ENCODE peak calls at places on chromosome 20, in ten cellular contexts. One of them, this sample, is unnamed.

GRCh38 chr20:25046181-25046641 is 11.7 kb downstream of the ACSS1 start:
- DNase-seq in foreskin fibroblast: no peak
- DNase-seq in HCT116: no peak
- DNase-seq in transverse colon: peak
- DNase-seq in lower leg skin: no peak
- DNase-seq in Calu3: no peak
- DNase-seq in progenitor cell of endocrine pancreas: no peak
- DNase-seq in HFF-Myc: no peak
- DNase-seq in sigmoid colon: peak
- DNase-seq in heart left ventricle: peak
- DNase-seq in this sample: no peak

GRCh38 chr20:38172344-38172743 is 7.3 kb upstream of the TGM2 start:
- DNase-seq in foreskin fibroblast: no peak
- DNase-seq in HCT116: no peak
- DNase-seq in transverse colon: no peak
- DNase-seq in lower leg skin: no peak
- DNase-seq in Calu3: no peak
- DNase-seq in progenitor cell of endocrine pancreas: no peak
- DNase-seq in HFF-Myc: no peak
- DNase-seq in sigmoid colon: peak
- DNase-seq in heart left ventricle: no peak
- DNase-seq in this sample: no peak

GRCh38 chr20:63101781-63102719 is 95.3 kb upstream of the BHLHE23 start:
- DNase-seq in foreskin fibroblast: peak
- DNase-seq in HCT116: no peak
- DNase-seq in transverse colon: peak
- DNase-seq in lower leg skin: no peak
- DNase-seq in Calu3: no peak
- DNase-seq in progenitor cell of endocrine pancreas: no peak
- DNase-seq in HFF-Myc: no peak
- DNase-seq in sigmoid colon: peak
- DNase-seq in heart left ventricle: peak
- DNase-seq in this sample: no peak

GRCh38 chr20:3209946-3210317 is 634 bp downstream of the ITPA start:
- DNase-seq in foreskin fibroblast: no peak
- DNase-seq in HCT116: no peak
- DNase-seq in transverse colon: no peak
- DNase-seq in lower leg skin: no peak
- DNase-seq in Calu3: no peak
- DNase-seq in progenitor cell of endocrine pancreas: no peak
- DNase-seq in HFF-Myc: no peak
- DNase-seq in sigmoid colon: no peak
- DNase-seq in heart left ventricle: no peak
- DNase-seq in this sample: no peak

GRCh38 chr20:23186808-23187207 is 100.7 kb upstream of the CD93 start:
- DNase-seq in foreskin fibroblast: no peak
- DNase-seq in HCT116: no peak
- DNase-seq in transverse colon: no peak
- DNase-seq in lower leg skin: no peak
- DNase-seq in Calu3: no peak
- DNase-seq in progenitor cell of endocrine pancreas: no peak
- DNase-seq in HFF-Myc: no peak
- DNase-seq in sigmoid colon: no peak
- DNase-seq in heart left ventricle: no peak
- DNase-seq in this sample: no peak

GRCh38 chr20:39983655-39984054 is 705.4 kb downstream of the MAFB start:
- DNase-seq in foreskin fibroblast: no peak
- DNase-seq in HCT116: no peak
- DNase-seq in transverse colon: no peak
- DNase-seq in lower leg skin: no peak
- DNase-seq in Calu3: no peak
- DNase-seq in progenitor cell of endocrine pancreas: no peak
- DNase-seq in HFF-Myc: no peak
- DNase-seq in sigmoid colon: no peak
- DNase-seq in heart left ventricle: no peak
- DNase-seq in this sample: no peak

GRCh38 chr20:23366384-23366783 is 4.4 kb downstream of the GZF1 start:
- DNase-seq in foreskin fibroblast: no peak
- DNase-seq in HCT116: no peak
- DNase-seq in transverse colon: no peak
- DNase-seq in lower leg skin: no peak
- DNase-seq in Calu3: no peak
- DNase-seq in progenitor cell of endocrine pancreas: no peak
- DNase-seq in HFF-Myc: no peak
- DNase-seq in sigmoid colon: no peak
- DNase-seq in heart left ventricle: no peak
- DNase-seq in this sample: no peak

GRCh38 chr20:60138263-60139127 is 180.3 kb downstream of the CDH26 start:
- DNase-seq in foreskin fibroblast: no peak
- DNase-seq in HCT116: no peak
- DNase-seq in transverse colon: peak
- DNase-seq in lower leg skin: no peak
- DNase-seq in Calu3: peak
- DNase-seq in progenitor cell of endocrine pancreas: no peak
- DNase-seq in HFF-Myc: no peak
- DNase-seq in sigmoid colon: no peak
- DNase-seq in heart left ventricle: no peak
- DNase-seq in this sample: no peak

GRCh38 chr20:408843-409696 is 971 bp downstream of the RBCK1 start:
- DNase-seq in foreskin fibroblast: no peak
- DNase-seq in HCT116: no peak
- DNase-seq in transverse colon: no peak
- DNase-seq in lower leg skin: no peak
- DNase-seq in Calu3: no peak
- DNase-seq in progenitor cell of endocrine pancreas: no peak
- DNase-seq in HFF-Myc: no peak
- DNase-seq in sigmoid colon: no peak
- DNase-seq in heart left ventricle: no peak
- DNase-seq in this sample: no peak

GRCh38 chr20:3539708-3540107 is 68.9 kb downstream of the ATRN start:
- DNase-seq in foreskin fibroblast: no peak
- DNase-seq in HCT116: no peak
- DNase-seq in transverse colon: no peak
- DNase-seq in lower leg skin: no peak
- DNase-seq in Calu3: no peak
- DNase-seq in progenitor cell of endocrine pancreas: no peak
- DNase-seq in HFF-Myc: no peak
- DNase-seq in sigmoid colon: no peak
- DNase-seq in heart left ventricle: no peak
- DNase-seq in this sample: no peak

GRCh38 chr20:6766433-6766832 is 1.1 kb upstream of the BMP2 start:
- DNase-seq in foreskin fibroblast: no peak
- DNase-seq in HCT116: no peak
- DNase-seq in transverse colon: peak
- DNase-seq in lower leg skin: no peak
- DNase-seq in Calu3: no peak
- DNase-seq in progenitor cell of endocrine pancreas: no peak
- DNase-seq in HFF-Myc: no peak
- DNase-seq in sigmoid colon: no peak
- DNase-seq in heart left ventricle: no peak
- DNase-seq in this sample: no peak

GRCh38 chr20:30910937-30911725 is 346.3 kb upstream of the DEFB115 start:
- DNase-seq in foreskin fibroblast: no peak
- DNase-seq in HCT116: no peak
- DNase-seq in transverse colon: no peak
- DNase-seq in lower leg skin: no peak
- DNase-seq in Calu3: no peak
- DNase-seq in progenitor cell of endocrine pancreas: no peak
- DNase-seq in HFF-Myc: no peak
- DNase-seq in sigmoid colon: no peak
- DNase-seq in heart left ventricle: no peak
- DNase-seq in this sample: no peak

GRCh38 chr20:30912006-30912660 is 345.3 kb upstream of the DEFB115 start:
- DNase-seq in foreskin fibroblast: no peak
- DNase-seq in HCT116: no peak
- DNase-seq in transverse colon: no peak
- DNase-seq in lower leg skin: no peak
- DNase-seq in Calu3: no peak
- DNase-seq in progenitor cell of endocrine pancreas: no peak
- DNase-seq in HFF-Myc: no peak
- DNase-seq in sigmoid colon: no peak
- DNase-seq in heart left ventricle: no peak
- DNase-seq in this sample: no peak
- TF ChIP-seq CTCF in foreskin fibroblast: no peak
- TF ChIP-seq CTCF in HCT116: no peak
- TF ChIP-seq CTCF in transverse colon: no peak
- TF ChIP-seq CTCF in lower leg skin: no peak
- TF ChIP-seq CTCF in Calu3: no peak
- TF ChIP-seq CTCF in progenitor cell of endocrine pancreas: peak
- TF ChIP-seq CTCF in HFF-Myc: no peak
- TF ChIP-seq CTCF in sigmoid colon: no peak
- TF ChIP-seq CTCF in heart left ventricle: peak
- TF ChIP-seq CTCF in this sample: peak

DNA sequence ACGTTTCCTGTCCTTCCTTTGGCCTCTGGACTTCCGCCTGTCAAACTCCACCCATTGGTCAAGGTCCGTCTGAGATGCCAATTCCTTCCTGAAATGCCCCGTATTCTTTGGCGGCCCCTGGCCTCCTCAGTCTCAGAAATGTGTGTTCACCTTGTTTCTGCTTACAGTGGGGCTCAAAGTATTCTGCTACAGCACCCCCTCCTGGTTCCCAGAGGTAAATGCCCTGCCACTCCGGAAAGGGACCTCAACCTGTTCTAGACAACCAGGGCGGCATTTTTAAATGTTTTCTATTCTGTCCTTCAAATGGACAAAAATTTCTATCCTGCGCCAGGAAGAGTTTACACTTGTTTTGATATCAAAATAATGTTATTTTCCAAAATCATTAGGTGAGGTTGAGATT is 12.1 kb upstream of the PAX1 start:
- DNase-seq in foreskin fibroblast: no peak
- DNase-seq in HCT116: no peak
- DNase-seq in transverse colon: no peak
- DNase-seq in lower leg skin: no peak
- DNase-seq in Calu3: no peak
- DNase-seq in progenitor cell of endocrine pancreas: no peak
- DNase-seq in HFF-Myc: no peak
- DNase-seq in sigmoid colon: no peak
- DNase-seq in heart left ventricle: no peak
- DNase-seq in this sample: no peak
- TF ChIP-seq CTCF in foreskin fibroblast: no peak
- TF ChIP-seq CTCF in HCT116: peak
- TF ChIP-seq CTCF in transverse colon: no peak
- TF ChIP-seq CTCF in lower leg skin: no peak
- TF ChIP-seq CTCF in Calu3: no peak
- TF ChIP-seq CTCF in progenitor cell of endocrine pancreas: peak
- TF ChIP-seq CTCF in HFF-Myc: peak
- TF ChIP-seq CTCF in sigmoid colon: no peak
- TF ChIP-seq CTCF in heart left ventricle: peak
- TF ChIP-seq CTCF in this sample: peak

DNA sequence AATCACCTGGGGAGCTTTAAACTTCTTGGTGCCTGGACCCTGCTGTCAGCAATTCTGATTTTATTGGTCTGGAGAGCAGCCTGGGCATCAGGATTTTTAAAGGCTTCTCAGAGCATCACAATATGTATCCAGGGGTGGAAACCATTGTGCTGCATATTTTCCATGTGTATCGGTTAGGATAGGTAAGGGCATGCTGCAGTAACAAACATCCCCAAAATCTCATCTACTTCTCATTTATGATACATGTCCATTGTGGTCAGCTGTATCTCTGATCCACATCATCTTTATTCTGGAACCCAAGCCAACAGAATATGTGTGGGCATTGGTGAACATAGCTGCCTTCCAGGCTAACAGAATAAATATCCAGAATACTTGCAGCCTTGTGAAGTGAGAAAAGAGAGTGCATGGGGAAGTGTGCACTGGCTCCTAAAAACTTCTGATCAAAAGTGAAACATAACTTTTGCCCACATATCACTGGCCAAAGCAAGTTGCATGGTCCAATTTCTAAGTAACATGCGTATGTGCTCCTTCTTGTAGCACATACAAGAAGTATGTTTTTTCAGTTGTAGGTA is 215.1 kb downstream of the ZMYND8 start:
- DNase-seq in foreskin fibroblast: no peak
- DNase-seq in HCT116: no peak
- DNase-seq in transverse colon: no peak
- DNase-seq in lower leg skin: no peak
- DNase-seq in Calu3: no peak
- DNase-seq in progenitor cell of endocrine pancreas: no peak
- DNase-seq in HFF-Myc: no peak
- DNase-seq in sigmoid colon: no peak
- DNase-seq in heart left ventricle: no peak
- DNase-seq in this sample: no peak
- TF ChIP-seq CTCF in foreskin fibroblast: no peak
- TF ChIP-seq CTCF in HCT116: no peak
- TF ChIP-seq CTCF in transverse colon: no peak
- TF ChIP-seq CTCF in lower leg skin: no peak
- TF ChIP-seq CTCF in Calu3: no peak
- TF ChIP-seq CTCF in progenitor cell of endocrine pancreas: no peak
- TF ChIP-seq CTCF in HFF-Myc: no peak
- TF ChIP-seq CTCF in sigmoid colon: no peak
- TF ChIP-seq CTCF in heart left ventricle: no peak
- TF ChIP-seq CTCF in this sample: no peak

GRCh38 chr20:49543071-49543857 is 24.7 kb downstream of the PTGIS start:
- DNase-seq in foreskin fibroblast: no peak
- DNase-seq in HCT116: no peak
- DNase-seq in transverse colon: no peak
- DNase-seq in lower leg skin: no peak
- DNase-seq in Calu3: no peak
- DNase-seq in progenitor cell of endocrine pancreas: no peak
- DNase-seq in HFF-Myc: no peak
- DNase-seq in sigmoid colon: peak
- DNase-seq in heart left ventricle: no peak
- DNase-seq in this sample: no peak

GRCh38 chr20:49543858-49544437 is 24.0 kb downstream of the PTGIS start:
- DNase-seq in foreskin fibroblast: no peak
- DNase-seq in HCT116: no peak
- DNase-seq in transverse colon: no peak
- DNase-seq in lower leg skin: no peak
- DNase-seq in Calu3: no peak
- DNase-seq in progenitor cell of endocrine pancreas: no peak
- DNase-seq in HFF-Myc: no peak
- DNase-seq in sigmoid colon: peak
- DNase-seq in heart left ventricle: no peak
- DNase-seq in this sample: no peak

GRCh38 chr20:49544535-49544934 is 23.4 kb downstream of the PTGIS start:
- DNase-seq in foreskin fibroblast: no peak
- DNase-seq in HCT116: no peak
- DNase-seq in transverse colon: no peak
- DNase-seq in lower leg skin: no peak
- DNase-seq in Calu3: no peak
- DNase-seq in progenitor cell of endocrine pancreas: no peak
- DNase-seq in HFF-Myc: no peak
- DNase-seq in sigmoid colon: no peak
- DNase-seq in heart left ventricle: no peak
- DNase-seq in this sample: no peak

GRCh38 chr20:49548371-49548947 is 19.5 kb downstream of the PTGIS start:
- DNase-seq in foreskin fibroblast: no peak
- DNase-seq in HCT116: no peak
- DNase-seq in transverse colon: no peak
- DNase-seq in lower leg skin: no peak
- DNase-seq in Calu3: no peak
- DNase-seq in progenitor cell of endocrine pancreas: no peak
- DNase-seq in HFF-Myc: no peak
- DNase-seq in sigmoid colon: no peak
- DNase-seq in heart left ventricle: no peak
- DNase-seq in this sample: no peak

DNA sequence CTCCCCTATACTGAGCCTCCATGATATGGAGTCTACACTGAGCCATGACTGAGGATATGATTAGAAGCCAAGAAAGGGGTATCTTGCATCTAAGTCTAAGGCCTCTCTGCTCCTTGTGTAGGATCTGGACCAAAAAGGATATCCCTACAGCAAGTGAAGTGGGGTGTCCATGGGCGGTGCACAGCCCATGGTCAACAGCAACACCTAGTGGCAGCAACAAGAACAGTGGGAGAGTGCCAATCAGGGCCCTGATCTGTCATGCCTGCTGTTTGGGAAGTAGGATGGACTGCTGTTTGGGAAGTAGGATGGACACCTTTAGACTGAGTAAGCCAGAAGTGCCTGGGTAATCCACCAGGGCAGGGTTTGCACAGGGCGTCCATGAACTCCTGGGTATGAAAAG is 22.4 kb downstream of the PTGIS start:
- DNase-seq in foreskin fibroblast: no peak
- DNase-seq in HCT116: no peak
- DNase-seq in transverse colon: no peak
- DNase-seq in lower leg skin: no peak
- DNase-seq in Calu3: no peak
- DNase-seq in progenitor cell of endocrine pancreas: no peak
- DNase-seq in HFF-Myc: no peak
- DNase-seq in sigmoid colon: no peak
- DNase-seq in heart left ventricle: no peak
- DNase-seq in this sample: no peak
- TF ChIP-seq CTCF in foreskin fibroblast: no peak
- TF ChIP-seq CTCF in HCT116: peak
- TF ChIP-seq CTCF in transverse colon: no peak
- TF ChIP-seq CTCF in lower leg skin: no peak
- TF ChIP-seq CTCF in Calu3: peak
- TF ChIP-seq CTCF in progenitor cell of endocrine pancreas: no peak
- TF ChIP-seq CTCF in HFF-Myc: peak
- TF ChIP-seq CTCF in sigmoid colon: no peak
- TF ChIP-seq CTCF in heart left ventricle: no peak
- TF ChIP-seq CTCF in this sample: peak

This sample was measured in epithelial cell of proximal tubule.